ENCODE peak calls at places on chromosomes 11 and 22, in five cellular contexts. T, G, W, K and A are unnamed samples.

GRCh38 chr11:2399488-2400068 is 972 bp upstream of the TSSC4 start:
- DNase-seq in T (peak), G (no peak), W (peak), K (no peak), A (no peak)

GRCh38 chr11:72683782-72684200 is 9.6 kb upstream of the PDE2A start:
- DNase-seq in T (peak), G (peak), W (peak), K (peak), A (peak)

GRCh38 chr11:90639687-90640086 is 416.8 kb upstream of the CHORDC1 start:
- DNase-seq in T (no peak), G (no peak), W (no peak), K (no peak), A (no peak)

GRCh38 chr11:31656051-31656450 is 146.5 kb downstream of the ELP4 start:
- DNase-seq in T (no peak), G (peak), W (no peak), K (peak), A (no peak)

GRCh38 chr11:353315-353857 is 15.9 kb upstream of the B4GALNT4 start:
- DNase-seq in T (no peak), G (peak), W (peak), K (peak), A (no peak)

GRCh38 chr11:2699185-2699530 is 636 bp downstream of the KCNQ1OT1 start:
- DNase-seq in T (no peak), G (peak), W (peak), K (no peak), A (no peak)

GRCh38 chr11:109644158-109644557 is 222.2 kb downstream of the C11orf87 start:
- DNase-seq in T (no peak), G (no peak), W (no peak), K (peak), A (no peak)

GRCh38 chr22:27381552-27381951 is 420.0 kb downstream of the MN1 start:
- DNase-seq in T (no peak), G (no peak), W (no peak), K (no peak), A (no peak)

GRCh38 chr11:72789493-72790131 is 4.2 kb downstream of the STARD10 start:
- DNase-seq in T (no peak), G (peak), W (no peak), K (peak), A (no peak)

GRCh38 chr11:124394408-124394807 is 4.4 kb downstream of the OR8B3 start:
- DNase-seq in T (no peak), G (peak), W (no peak), K (peak), A (no peak)

GRCh38 chr11:35664977-35665441 is 2.4 kb downstream of the TRIM44 start:
- DNase-seq in T (no peak), G (peak), W (no peak), K (no peak), A (no peak)

GRCh38 chr11:65873280-65874156 is 918 bp upstream of the EFEMP2 start:
- DNase-seq in T (peak), G (peak), W (peak), K (peak), A (peak)

GRCh38 chr11:11451501-11452005 is 98.5 kb upstream of the CSNK2A3 start:
- DNase-seq in T (no peak), G (peak), W (no peak), K (no peak), A (no peak)

GRCh38 chr22:40533712-40534378 is 102.7 kb downstream of the MRTFA start:
- DNase-seq in T (no peak), G (peak), W (no peak), K (peak), A (no peak)

GRCh38 chr11:7250166-7250565 is 1.5 kb upstream of the SYT9 start:
- DNase-seq in T (no peak), G (no peak), W (no peak), K (no peak), A (no peak)

GRCh38 chr11:9094420-9094819 is 3.0 kb upstream of the SCUBE2 start:
- DNase-seq in T (no peak), G (no peak), W (no peak), K (no peak), A (no peak)

GRCh38 chr11:119108151-119108856 is 1.2 kb downstream of the C2CD2L start:
- DNase-seq in T (peak), G (peak), W (peak), K (peak), A (no peak)

DNA sequence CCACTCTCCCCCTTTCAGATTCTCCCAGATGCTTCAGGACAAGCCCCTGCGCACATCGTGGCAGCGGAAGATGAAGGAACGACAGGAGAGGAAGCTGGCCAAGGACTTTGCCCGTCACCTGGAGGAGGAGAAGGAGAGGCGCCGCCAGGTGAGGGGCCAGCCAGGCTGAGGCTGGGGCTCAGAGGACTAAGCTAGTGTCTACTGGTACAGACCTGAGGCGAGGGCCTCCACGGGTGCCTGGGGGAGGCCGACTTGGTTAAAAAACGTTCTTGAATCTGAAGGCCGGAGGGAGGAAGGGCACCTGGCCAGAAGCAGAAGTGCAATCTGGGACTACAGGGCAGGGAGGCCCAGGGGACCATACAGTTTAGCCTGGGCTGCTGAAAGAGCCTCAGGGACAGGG is 6.0 kb downstream of the CCDC86 start:
- DNase-seq in T (no peak), G (no peak), W (no peak), K (no peak), A (no peak)
- H3K9ac ChIP-seq in T (no peak), G (no peak), W (no peak), K (no peak), A (no peak)

DNA sequence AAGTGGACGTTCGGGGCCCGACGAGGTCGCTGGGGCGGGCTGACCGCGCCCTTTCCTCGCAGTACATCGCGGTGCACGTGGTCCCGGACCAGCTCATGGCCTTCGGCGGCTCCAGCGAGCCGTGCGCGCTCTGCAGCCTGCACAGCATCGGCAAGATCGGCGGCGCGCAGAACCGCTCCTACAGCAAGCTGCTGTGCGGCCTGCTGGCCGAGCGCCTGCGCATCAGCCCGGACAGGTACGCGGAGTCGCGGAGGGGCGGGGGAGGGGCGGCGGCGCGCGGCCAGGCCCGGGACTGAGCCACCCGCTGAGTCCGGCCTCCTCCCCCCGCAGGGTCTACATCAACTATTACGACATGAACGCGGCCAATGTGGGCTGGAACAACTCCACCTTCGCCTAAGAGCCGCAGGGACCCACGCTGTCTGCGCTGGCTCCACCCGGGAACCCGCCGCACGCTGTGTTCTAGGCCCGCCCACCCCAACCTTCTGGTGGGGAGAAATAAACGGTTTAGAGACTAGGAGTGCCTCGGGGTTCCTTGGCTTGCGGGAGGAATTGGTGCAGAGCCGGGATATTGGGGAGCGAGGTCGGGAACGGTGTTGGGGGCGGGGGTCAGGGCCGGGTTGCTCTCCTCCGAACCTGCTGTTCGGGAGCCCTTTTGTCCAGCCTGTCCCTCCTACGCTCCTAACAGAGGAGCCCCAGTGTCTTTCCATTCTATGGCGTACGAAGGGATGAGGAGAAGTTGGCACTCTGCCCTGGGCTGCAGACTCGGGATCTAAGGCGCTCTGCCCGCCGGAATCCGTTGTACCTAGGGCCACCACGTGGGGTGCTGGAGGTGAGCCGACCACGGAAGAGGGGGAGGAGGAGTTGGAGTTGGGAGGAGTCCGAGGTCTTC is 771 bp downstream of the MIF start:
- DNase-seq in T (peak), G (peak), W (peak), K (peak), A (peak)
- H3K14ac ChIP-seq in T (no peak), G (peak), W (peak), K (peak), A (peak)

DNA sequence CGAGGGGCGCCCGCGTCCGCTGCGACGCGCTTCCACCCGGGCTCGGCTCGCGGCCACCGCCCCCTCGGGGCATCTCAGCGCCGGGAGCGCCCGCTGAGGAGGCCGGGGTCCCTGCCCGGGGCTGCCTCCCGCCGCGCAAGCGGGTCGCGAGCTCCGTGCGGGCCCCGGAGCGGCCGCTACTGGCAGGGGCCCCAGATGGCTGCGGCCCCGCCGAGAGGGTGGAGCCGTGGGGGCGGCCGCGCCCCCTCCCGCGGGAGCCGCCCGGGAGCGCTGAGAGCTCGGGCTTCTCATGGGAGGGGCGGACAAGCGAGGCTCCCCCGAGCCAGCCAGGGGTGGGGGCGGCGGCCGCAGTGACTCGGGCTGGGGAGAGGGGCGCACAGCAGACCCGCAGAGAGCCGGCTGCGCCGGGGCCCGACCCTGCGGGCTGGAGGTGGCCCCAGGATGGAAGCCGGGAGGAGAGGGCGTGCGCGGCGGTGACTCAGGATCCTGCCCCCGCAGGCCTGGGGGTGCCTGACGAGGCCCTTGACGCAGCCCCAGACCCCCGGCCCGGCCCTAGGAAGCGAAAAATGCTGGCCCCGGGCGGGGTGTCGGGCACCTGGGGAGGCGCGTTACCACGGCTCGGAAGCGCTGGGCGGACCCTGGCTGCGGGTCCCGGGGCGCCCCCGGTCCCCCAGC is 606 bp upstream of the ZFTA start:
- DNase-seq in T (peak), G (no peak), W (no peak), K (peak), A (peak)
- H2BK15ac ChIP-seq in T (no peak), G (no peak), W (no peak), K (peak), A (peak)

GRCh38 chr22:37069319-37069718 is 17.8 kb downstream of the KCTD17 start:
- DNase-seq in T (no peak), G (no peak), W (no peak), K (no peak), A (no peak)
- H3K9ac ChIP-seq in T (no peak), G (no peak), W (no peak), K (no peak), A (peak)

GRCh38 chr11:121652982-121653381 is 200.2 kb upstream of the SORL1-AS1 start:
- DNase-seq in T (no peak), G (no peak), W (no peak), K (no peak), A (no peak)

GRCh38 chr11:121656333-121657090 is 203.7 kb upstream of the SORL1-AS1 start:
- DNase-seq in T (peak), G (no peak), W (no peak), K (no peak), A (no peak)

GRCh38 chr11:121657191-121657590 is 204.4 kb upstream of the SORL1-AS1 start:
- DNase-seq in T (no peak), G (no peak), W (no peak), K (no peak), A (no peak)

GRCh38 chr11:121654506-121655480 is 202.0 kb upstream of the SORL1-AS1 start:
- DNase-seq in T (no peak), G (peak), W (no peak), K (no peak), A (no peak)

DNA sequence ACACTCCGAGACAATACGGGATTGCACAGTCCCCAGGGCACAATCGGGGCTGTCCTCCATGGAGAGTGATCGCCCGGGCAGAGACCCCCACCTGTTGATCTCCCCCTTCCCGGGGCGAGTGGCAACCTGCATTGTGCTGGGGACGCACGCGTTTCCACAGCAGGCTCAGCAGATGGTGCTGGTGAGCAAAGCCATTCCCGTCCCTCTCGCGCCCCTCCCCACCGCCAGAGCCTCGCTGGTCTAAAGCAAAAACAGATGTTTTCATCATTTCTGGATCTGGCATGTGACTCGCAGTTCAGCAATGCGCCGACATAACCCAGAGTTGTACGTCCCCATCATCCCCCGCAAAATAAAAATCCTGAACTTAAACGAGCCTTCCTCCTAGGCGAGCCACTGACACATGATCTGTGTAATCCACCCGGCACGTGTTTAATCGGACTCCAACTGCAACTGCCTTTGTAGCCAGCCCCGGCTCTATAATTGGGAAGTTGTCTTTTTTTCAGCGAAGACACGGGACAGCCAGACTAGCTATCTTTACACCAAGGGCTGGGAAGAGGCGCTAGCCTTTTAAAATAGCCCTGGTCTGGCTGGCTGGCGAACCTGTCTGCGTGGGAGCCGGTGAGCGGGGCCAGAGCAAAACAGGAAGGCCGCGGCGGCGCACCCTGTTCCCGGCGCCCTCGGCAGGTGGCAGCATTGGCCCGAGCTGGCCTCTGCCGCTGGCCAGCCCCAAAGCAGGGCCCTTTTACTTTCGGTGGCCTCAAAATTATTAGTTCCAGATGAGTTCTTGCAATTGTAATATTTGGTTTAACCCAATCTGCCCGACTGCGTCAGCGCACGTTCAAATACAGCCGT is 202.9 kb upstream of the SORL1-AS1 start:
- DNase-seq in T (peak), G (peak), W (peak), K (peak), A (peak)
- H3K14ac ChIP-seq in T (no peak), G (peak), W (peak), K (no peak), A (no peak)

DNA sequence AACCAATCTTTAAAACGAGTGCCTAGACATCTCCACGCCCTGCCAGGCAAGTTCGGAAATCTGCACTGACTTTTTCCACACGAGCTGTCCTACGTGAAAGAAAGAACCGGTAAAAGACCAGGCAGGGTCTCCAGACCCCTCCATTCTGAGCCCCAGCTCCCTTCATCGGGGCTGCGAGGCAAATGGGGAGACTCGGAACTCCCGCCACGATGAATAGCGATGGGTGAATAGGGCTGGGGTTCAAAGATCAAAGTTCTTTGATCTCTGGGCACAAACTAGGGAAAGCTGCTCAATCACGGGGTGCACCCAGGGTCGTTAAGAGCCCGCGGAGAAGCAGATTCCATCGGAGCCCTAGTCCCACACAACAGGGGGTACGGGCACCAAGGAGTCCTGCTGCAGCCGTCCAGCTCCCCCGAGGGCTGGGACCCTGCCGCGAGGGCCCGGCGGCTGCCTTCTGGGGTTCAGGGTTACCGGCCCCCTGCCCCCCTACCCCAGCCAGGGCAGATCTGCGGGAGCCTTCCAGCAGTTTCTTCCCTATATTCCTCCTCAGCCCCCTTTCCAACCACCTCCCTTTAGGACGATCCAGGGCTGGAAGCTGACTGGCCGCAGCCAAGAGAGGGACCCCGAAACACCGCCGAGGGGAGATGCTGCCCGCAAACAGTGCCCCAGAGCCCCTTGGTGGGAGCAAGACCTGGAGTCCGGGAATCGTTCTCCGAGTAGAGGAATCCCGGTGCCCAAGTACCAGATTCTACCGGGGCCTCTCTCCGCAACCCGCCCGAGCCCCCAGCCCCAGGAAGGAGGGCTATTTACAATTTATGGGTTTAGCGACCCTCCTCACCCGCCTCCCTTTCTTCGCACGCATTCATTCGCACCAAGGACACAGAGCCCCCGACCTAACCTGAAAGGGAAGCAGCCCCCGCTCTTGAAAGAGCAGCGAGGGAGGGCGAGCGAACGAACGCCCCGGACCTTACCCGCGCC is 952 bp downstream of the LRP4 start:
- DNase-seq in T (no peak), G (no peak), W (no peak), K (peak), A (no peak)
- H2BK15ac ChIP-seq in T (no peak), G (no peak), W (no peak), K (peak), A (peak)

GRCh38 chr22:25327018-25327755 is 107.7 kb downstream of the CRYBB2 start:
- DNase-seq in T (no peak), G (no peak), W (no peak), K (no peak), A (no peak)
- H3K9ac ChIP-seq in T (no peak), G (no peak), W (no peak), K (no peak), A (peak)

GRCh38 chr11:19290356-19290755 is 49.6 kb upstream of the E2F8 start:
- DNase-seq in T (no peak), G (no peak), W (no peak), K (peak), A (no peak)
- H3K14ac ChIP-seq in T (no peak), G (no peak), W (no peak), K (no peak), A (no peak)

DNA sequence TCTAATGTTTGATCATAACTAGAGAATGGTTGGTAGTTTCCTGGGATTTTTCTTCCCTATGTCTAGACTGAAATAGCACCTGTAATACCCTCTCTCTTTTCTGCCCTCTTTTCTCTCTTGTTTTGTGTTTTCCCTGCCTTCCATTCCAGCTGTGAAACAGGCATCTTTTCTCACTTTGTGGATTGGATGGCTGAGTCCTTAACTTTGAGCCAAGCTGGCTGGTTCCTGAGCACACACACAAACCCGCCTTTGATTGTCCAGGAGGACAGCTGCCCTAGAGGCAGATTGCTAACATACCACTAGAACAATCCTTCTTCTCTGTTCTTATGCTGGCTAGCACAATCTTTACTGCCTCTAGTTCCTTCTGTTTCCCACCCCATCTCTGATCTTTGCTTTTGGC is 17.7 kb downstream of the CTNND1 start:
- DNase-seq in T (no peak), G (peak), W (peak), K (peak), A (no peak)
- H2BK15ac ChIP-seq in T (no peak), G (peak), W (no peak), K (no peak), A (no peak)